ENCODE peak calls at places on chromosomes 7 and 10, in six cellular contexts. K, U, J, O, C and X are unnamed samples.

GRCh38 chr10:93820434-93820833 is 62.7 kb downstream of the LGI1 start:
- DNase-seq in K (no peak), U (no peak), J (no peak), O (no peak), C (no peak), X (no peak)

GRCh38 chr10:69666756-69667155 is 36.7 kb downstream of the FAM241B start:
- DNase-seq in K (no peak), U (no peak), J (no peak), O (no peak), C (no peak), X (no peak)

GRCh38 chr10:5565671-5566581 is 41.2 kb downstream of the CALML3 start:
- DNase-seq in K (no peak), U (no peak), J (peak; percentile 92), O (no peak), C (peak; percentile 8), X (no peak)

GRCh38 chr7:106100863-106101262 is 11.2 kb downstream of the SYPL1 start:
- DNase-seq in K (no peak), U (no peak), J (no peak), O (no peak), C (no peak), X (no peak)

GRCh38 chr7:138402749-138403148 is 57.3 kb upstream of the TRIM24 start:
- DNase-seq in K (no peak), U (no peak), J (no peak), O (no peak), C (no peak), X (no peak)

GRCh38 chr7:154986200-154986599 is 16.7 kb downstream of the PAXIP1 start:
- DNase-seq in K (no peak), U (no peak), J (no peak), O (no peak), C (no peak), X (no peak)

GRCh38 chr7:41311301-41311700 is 391.6 kb downstream of the INHBA start:
- DNase-seq in K (no peak), U (no peak), J (no peak), O (no peak), C (no peak), X (no peak)

GRCh38 chr7:102418603-102419002 is 14.8 kb upstream of the ORAI2 start:
- DNase-seq in K (no peak), U (no peak), J (no peak), O (no peak), C (no peak), X (no peak)

GRCh38 chr7:148670807-148671206 is 27.9 kb upstream of the CUL1 start:
- DNase-seq in K (no peak), U (no peak), J (no peak), O (no peak), C (no peak), X (no peak)

GRCh38 chr7:120799147-120799546 is 58.8 kb downstream of the TSPAN12 start:
- DNase-seq in K (no peak), U (no peak), J (no peak), O (no peak), C (no peak), X (no peak)

GRCh38 chr10:82394122-82394521 is 519.1 kb downstream of the NRG3 start:
- DNase-seq in K (no peak), U (no peak), J (no peak), O (no peak), C (no peak), X (no peak)

GRCh38 chr7:98329974-98330373 is 48.5 kb downstream of the BRI3 start:
- DNase-seq in K (no peak), U (no peak), J (no peak), O (no peak), C (no peak), X (no peak)

GRCh38 chr7:73718438-73718881 is 1.0 kb downstream of the STX1A start:
- DNase-seq in K (peak; percentile 66), U (no peak), J (no peak), O (no peak), C (no peak), X (no peak)

GRCh38 chr7:107441576-107442422 is 28.1 kb upstream of the GPR22 start:
- DNase-seq in K (no peak), U (no peak), J (no peak), O (no peak), C (no peak), X (no peak)

GRCh38 chr7:56007167-56007652 is 42.8 kb downstream of the NIPSNAP2 start:
- DNase-seq in K (peak; percentile 7), U (no peak), J (peak; percentile 15), O (peak; percentile 4), C (peak; percentile 59), X (no peak)

GRCh38 chr10:92915892-92916291 is 67.6 kb downstream of the EXOC6 start:
- DNase-seq in K (no peak), U (no peak), J (no peak), O (no peak), C (no peak), X (no peak)

GRCh38 chr7:5429857-5430611 is 6.4 kb upstream of the TNRC18 start:
- DNase-seq in K (peak; percentile 42), U (no peak), J (peak; percentile 62), O (peak; percentile 49), C (no peak), X (no peak)

GRCh38 chr10:131641231-131641630 is 259.6 kb upstream of the PPP2R2D start:
- DNase-seq in K (peak; percentile 61), U (no peak), J (no peak), O (no peak), C (no peak), X (peak; percentile 77)

GRCh38 chr10:122282253-122282671 is 11.2 kb downstream of the BTBD16 start:
- DNase-seq in K (no peak), U (no peak), J (no peak), O (no peak), C (no peak), X (no peak)

GRCh38 chr7:43758029-43758860 is at the start of gene BLVRA:
- DNase-seq in K (peak; percentile 57), U (peak; percentile 73), J (no peak), O (peak; percentile 74), C (peak; percentile 75), X (peak; percentile 91)

GRCh38 chr10:119362122-119362521 is 154.8 kb downstream of the GRK5 start:
- DNase-seq in K (no peak), U (no peak), J (no peak), O (no peak), C (no peak), X (no peak)

GRCh38 chr7:45451636-45452035 is 122.5 kb upstream of the ADCY1 start:
- DNase-seq in K (no peak), U (no peak), J (no peak), O (no peak), C (no peak), X (no peak)

GRCh38 chr7:133237545-133237944 is 15.3 kb upstream of the EXOC4 start:
- DNase-seq in K (no peak), U (no peak), J (no peak), O (no peak), C (no peak), X (no peak)

GRCh38 chr7:117038408-117038807 is 85.1 kb downstream of the ST7 start:
- DNase-seq in K (no peak), U (no peak), J (no peak), O (no peak), C (no peak), X (no peak)

GRCh38 chr10:37734971-37735370 is 122.4 kb downstream of the ZNF248 start:
- DNase-seq in K (no peak), U (no peak), J (peak; percentile 0), O (no peak), C (no peak), X (no peak)

GRCh38 chr7:157485961-157486510 is 149.2 kb downstream of the DNAJB6 start:
- DNase-seq in K (no peak), U (no peak), J (no peak), O (no peak), C (no peak), X (no peak)

GRCh38 chr10:132455986-132456847 is 59.2 kb downstream of the PWWP2B start:
- DNase-seq in K (no peak), U (no peak), J (no peak), O (no peak), C (peak; percentile 11), X (no peak)

GRCh38 chr10:56920586-56921250 is 559.7 kb upstream of the ZWINT start:
- DNase-seq in K (no peak), U (no peak), J (no peak), O (no peak), C (no peak), X (no peak)

GRCh38 chr10:55631071-55631654 is 729.9 kb downstream of the ZWINT start:
- DNase-seq in K (peak; percentile 39), U (peak; percentile 87), J (no peak), O (peak; percentile 90), C (peak; percentile 92), X (peak; percentile 68)

GRCh38 chr10:541750-542371 is 147.6 kb downstream of the DIP2C start:
- DNase-seq in K (no peak), U (no peak), J (no peak), O (no peak), C (no peak), X (no peak)

GRCh38 chr10:13773043-13773442 is 186.3 kb downstream of the PRPF18 start:
- DNase-seq in K (no peak), U (no peak), J (no peak), O (no peak), C (no peak), X (no peak)
- TF ChIP-seq CTCF in K (no peak), U (no peak), J (no peak), O (no peak), C (no peak), X (no peak)

GRCh38 chr7:2114052-2114451 is 118.7 kb downstream of the MAD1L1 start:
- DNase-seq in K (no peak), U (no peak), J (peak; percentile 77), O (no peak), C (no peak), X (no peak)
- TF ChIP-seq CTCF in K (no peak), U (no peak), J (no peak), O (peak; percentile 4), C (no peak), X (no peak)

GRCh38 chr7:18874875-18875274 is 242.6 kb downstream of the TWIST1 start:
- DNase-seq in K (no peak), U (no peak), J (no peak), O (no peak), C (no peak), X (no peak)

GRCh38 chr7:18873674-18874341 is 243.6 kb downstream of the TWIST1 start:
- DNase-seq in K (no peak), U (peak; percentile 41), J (peak; percentile 44), O (peak; percentile 69), C (peak; percentile 22), X (no peak)

GRCh38 chr7:18872344-18872743 is 245.1 kb downstream of the TWIST1 start:
- DNase-seq in K (no peak), U (no peak), J (no peak), O (no peak), C (no peak), X (no peak)

DNA sequence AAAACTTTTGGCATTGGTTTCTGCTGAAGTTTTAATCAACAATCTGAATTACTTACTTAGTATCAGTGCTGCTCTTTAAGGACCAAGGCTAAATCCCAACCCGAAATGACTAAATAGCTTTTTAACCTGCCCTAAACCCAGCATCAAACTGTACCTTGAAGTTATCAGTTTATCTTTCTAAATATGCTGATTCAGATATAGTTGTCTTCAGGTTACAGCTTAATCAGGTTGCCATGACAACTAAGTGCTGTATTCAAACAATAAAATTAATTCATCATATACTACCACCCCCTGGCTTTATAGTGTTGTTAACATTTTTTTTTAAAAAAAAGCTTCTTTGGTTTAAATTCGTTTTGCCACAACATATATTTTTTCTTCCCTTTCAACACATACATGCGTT is 239.6 kb downstream of the TWIST1 start:
- DNase-seq in K (no peak), U (no peak), J (no peak), O (no peak), C (no peak), X (no peak)
- TF ChIP-seq CTCF in K (no peak), U (no peak), J (no peak), O (no peak), C (no peak), X (no peak)

GRCh38 chr10:49281461-49281860 is 17.5 kb upstream of the C10orf71 start:
- DNase-seq in K (peak; percentile 12), U (peak; percentile 83), J (no peak), O (no peak), C (no peak), X (no peak)
- TF ChIP-seq CTCF in K (peak; percentile 46), U (peak; percentile 88), J (no peak), O (peak; percentile 21), C (peak; percentile 61), X (peak; percentile 45)